ENCODE peak calls at places on chromosomes 3 and 15, in eight cellular contexts. D, S, C, H, I, U, O and L are unnamed samples.

GRCh38 chr3:85846940-85847339 is 888.2 kb downstream of the CADM2 start:
- DNase-seq in D (no peak), S (peak; percentile 43), C (no peak), H (no peak), I (no peak), U (no peak), O (no peak), L (no peak)

GRCh38 chr3:8529738-8530525 is 28.3 kb downstream of the LMCD1 start:
- DNase-seq in D (no peak), S (no peak), C (no peak), H (no peak), I (no peak), U (no peak), O (no peak), L (no peak)

GRCh38 chr3:180870008-180870733 is 42.3 kb upstream of the FXR1 start:
- DNase-seq in D (peak; percentile 43), S (no peak), C (no peak), H (no peak), I (no peak), U (no peak), O (no peak), L (no peak)

GRCh38 chr3:191492601-191493000 is 31.6 kb downstream of the PYDC2 start:
- DNase-seq in D (no peak), S (no peak), C (no peak), H (no peak), I (no peak), U (no peak), O (no peak), L (no peak)

GRCh38 chr3:27927882-27928281 is 205.8 kb upstream of the EOMES start:
- DNase-seq in D (no peak), S (no peak), C (no peak), H (no peak), I (no peak), U (no peak), O (no peak), L (no peak)

GRCh38 chr15:64224508-64224907 is 61.7 kb upstream of the PPIB start:
- DNase-seq in D (no peak), S (peak; percentile 84), C (no peak), H (no peak), I (no peak), U (no peak), O (peak; percentile 35), L (no peak)

GRCh38 chr3:119664850-119665379 is 4.5 kb upstream of the POPDC2 start:
- DNase-seq in D (no peak), S (no peak), C (no peak), H (no peak), I (no peak), U (no peak), O (no peak), L (no peak)

GRCh38 chr3:183287301-183287971 is 34.4 kb downstream of the B3GNT5 start:
- DNase-seq in D (no peak), S (no peak), C (no peak), H (no peak), I (no peak), U (no peak), O (no peak), L (no peak)

GRCh38 chr15:83747050-83747717 is 93.3 kb downstream of the ADAMTSL3 start:
- DNase-seq in D (peak; percentile 7), S (no peak), C (no peak), H (no peak), I (no peak), U (no peak), O (peak; percentile 64), L (no peak)

GRCh38 chr3:64150527-64151238 is 74.6 kb downstream of the PRICKLE2 start:
- DNase-seq in D (no peak), S (peak; percentile 33), C (no peak), H (peak; percentile 39), I (peak; percentile 45), U (no peak), O (peak; percentile 67), L (no peak)

GRCh38 chr15:35680951-35681350 is 135.0 kb upstream of the DPH6 start:
- DNase-seq in D (no peak), S (no peak), C (no peak), H (no peak), I (no peak), U (no peak), O (no peak), L (no peak)